ENCODE peak calls at places on chromosomes 6 and 20, in eight cellular contexts. U is adrenal gland, Y is fibroblast of villous mesenchyme, V is HCT116, N is fibroblast of pulmonary artery, G is DND-41, L is uterus, C is mammary epithelial cell. H is an unnamed sample.

GRCh38 chr20:31722388-31723281 is at the start of gene BCL2L1:
- DNase-seq in U (peak; percentile 90), Y (peak; percentile 90), V (peak; percentile 51), N (peak; percentile 87), G (peak; percentile 86), L (peak; percentile 80), C (peak; percentile 78), H (peak; percentile 91)

GRCh38 chr6:121897337-121897760 is 461.9 kb downstream of the GJA1 start:
- DNase-seq in U (no peak), Y (peak; percentile 25), V (no peak), N (peak; percentile 30), G (no peak), L (no peak), C (peak; percentile 79), H (peak; percentile 45)

GRCh38 chr20:57660510-57661199 is 40.4 kb upstream of the ZBP1 start:
- DNase-seq in U (peak; percentile 6), Y (no peak), V (no peak), N (no peak), G (no peak), L (peak; percentile 11), C (no peak), H (no peak)

GRCh38 chr6:158027590-158028285 is 46.1 kb downstream of the SYNJ2 start:
- DNase-seq in U (no peak), Y (no peak), V (no peak), N (peak; percentile 25), G (no peak), L (peak; percentile 56), C (no peak), H (no peak)

GRCh38 chr6:81777586-81778268 is 25.2 kb upstream of the TENT5A start:
- DNase-seq in U (no peak), Y (no peak), V (no peak), N (no peak), G (no peak), L (no peak), C (no peak), H (no peak)

GRCh38 chr6:106087548-106088325 is 1.6 kb downstream of the PRDM1 start:
- DNase-seq in U (no peak), Y (peak; percentile 80), V (no peak), N (peak; percentile 76), G (no peak), L (peak; percentile 55), C (peak; percentile 60), H (peak; percentile 88)

GRCh38 chr6:107594736-107595135 is 104.8 kb downstream of the SOBP start:
- DNase-seq in U (no peak), Y (no peak), V (no peak), N (no peak), G (no peak), L (no peak), C (no peak), H (peak; percentile 14)

GRCh38 chr6:43941174-43941573 is 171.2 kb downstream of the VEGFA start:
- DNase-seq in U (no peak), Y (no peak), V (no peak), N (no peak), G (peak; percentile 2), L (no peak), C (no peak), H (no peak)

GRCh38 chr20:60977896-60978295 is 274.2 kb upstream of the CDH4 start:
- DNase-seq in U (no peak), Y (no peak), V (no peak), N (no peak), G (no peak), L (no peak), C (no peak), H (no peak)

GRCh38 chr6:131602913-131603312 is 25.1 kb downstream of the MED23 start:
- DNase-seq in U (no peak), Y (peak; percentile 78), V (no peak), N (peak; percentile 78), G (no peak), L (no peak), C (peak; percentile 43), H (peak; percentile 62)

GRCh38 chr6:102815207-102815606 is 1421.7 kb downstream of the GRIK2 start:
- DNase-seq in U (no peak), Y (no peak), V (no peak), N (no peak), G (no peak), L (no peak), C (no peak), H (no peak)

GRCh38 chr6:111922454-111923297 is 49.4 kb upstream of the FYN start:
- DNase-seq in U (no peak), Y (peak; percentile 87), V (no peak), N (peak; percentile 52), G (peak; percentile 29), L (no peak), C (peak; percentile 44), H (peak; percentile 52)

GRCh38 chr6:12245763-12246720 is 44.1 kb upstream of the EDN1 start:
- DNase-seq in U (peak; percentile 34), Y (peak; percentile 50), V (no peak), N (no peak), G (no peak), L (no peak), C (peak; percentile 38), H (no peak)
- TF ChIP-seq CTCF in U (no peak), Y (no peak), V (no peak), N (no peak), G (no peak), L (no peak), C (no peak), H (no peak)

GRCh38 chr20:20437314-20437713 is 69.4 kb downstream of the INSM1 start:
- DNase-seq in U (no peak), Y (no peak), V (no peak), N (no peak), G (no peak), L (no peak), C (no peak), H (no peak)

GRCh38 chr20:20443509-20443908 is 75.6 kb downstream of the INSM1 start:
- DNase-seq in U (no peak), Y (no peak), V (no peak), N (no peak), G (no peak), L (no peak), C (no peak), H (no peak)

GRCh38 chr20:20441259-20441658 is 73.4 kb downstream of the INSM1 start:
- DNase-seq in U (no peak), Y (no peak), V (no peak), N (no peak), G (no peak), L (no peak), C (no peak), H (no peak)

GRCh38 chr20:20439602-20440001 is 71.7 kb downstream of the INSM1 start:
- DNase-seq in U (no peak), Y (no peak), V (no peak), N (no peak), G (no peak), L (no peak), C (no peak), H (no peak)

DNA sequence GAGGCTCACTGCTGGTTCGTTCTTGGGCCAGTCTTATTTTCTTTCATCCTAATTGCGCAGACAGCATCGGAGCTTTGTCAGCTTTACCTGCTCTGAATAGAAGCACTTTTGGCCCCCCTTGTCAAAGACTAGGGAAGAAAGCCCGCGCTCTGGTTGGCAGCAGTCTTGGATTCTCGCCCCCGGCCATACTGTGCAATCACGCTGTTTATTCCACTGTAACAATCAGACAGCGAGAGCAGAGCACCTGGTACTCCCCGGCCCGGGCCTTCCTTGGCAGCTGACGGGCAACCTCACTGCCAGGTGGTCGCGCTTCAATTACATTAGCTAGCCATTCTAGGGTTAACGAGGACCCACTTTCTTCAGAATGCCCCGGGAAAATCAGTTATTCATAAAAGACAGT is 72.6 kb downstream of the INSM1 start:
- DNase-seq in U (no peak), Y (no peak), V (no peak), N (no peak), G (no peak), L (no peak), C (no peak), H (no peak)
- H3K4me3 ChIP-seq in U (no peak overlapping the region), Y (no peak overlapping the region), V (no peak overlapping the region), N (no peak overlapping the region), G (no peak overlapping the region), L (no peak overlapping the region), C (no peak overlapping the region), H (no peak overlapping the region)

GRCh38 chr6:56549014-56549413 is 93.7 kb downstream of the DST start:
- DNase-seq in U (no peak), Y (peak; percentile 33), V (no peak), N (peak; percentile 36), G (no peak), L (no peak), C (no peak), H (peak; percentile 36)
- TF ChIP-seq CTCF in U (peak; percentile 43), Y (peak; percentile 34), V (no peak), N (peak; percentile 45), G (no peak), L (peak; percentile 67), C (no peak), H (peak; percentile 23)

GRCh38 chr6:99559056-99559455 is 9.4 kb downstream of the CCNC start:
- DNase-seq in U (no peak), Y (no peak), V (no peak), N (peak; percentile 13), G (no peak), L (no peak), C (no peak), H (peak; percentile 3)
- H3K4me3 ChIP-seq in U (no peak overlapping the region), Y (no peak overlapping the region), V (no peak overlapping the region), N (no peak overlapping the region), G (no peak overlapping the region), L (no peak overlapping the region), C (no peak overlapping the region), H (no peak overlapping the region)

DNA sequence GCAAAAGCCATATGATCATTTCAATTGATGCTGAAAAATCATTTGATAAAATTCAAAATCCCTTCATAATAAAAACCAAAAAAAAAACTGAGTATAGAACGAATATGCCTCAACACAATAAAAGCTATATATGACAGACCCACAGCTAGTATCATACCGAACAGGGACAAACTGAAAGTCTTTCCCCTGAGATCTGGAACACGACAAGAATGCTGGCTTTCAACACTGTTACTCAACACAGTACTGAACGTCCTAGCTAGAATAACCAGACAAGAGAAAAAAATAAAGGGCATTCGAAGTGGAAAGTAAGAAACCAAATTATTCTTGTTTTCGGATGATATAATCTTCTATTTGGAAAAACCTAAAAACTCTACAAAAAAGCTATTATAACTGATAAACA is 559.9 kb downstream of the EPM2A start:
- DNase-seq in U (no peak), Y (no peak), V (no peak), N (no peak), G (no peak), L (no peak), C (no peak), H (peak; percentile 12)
- TF ChIP-seq CTCF in U (no peak), Y (no peak), V (no peak), N (no peak), G (no peak), L (no peak), C (no peak), H (no peak)

DNA sequence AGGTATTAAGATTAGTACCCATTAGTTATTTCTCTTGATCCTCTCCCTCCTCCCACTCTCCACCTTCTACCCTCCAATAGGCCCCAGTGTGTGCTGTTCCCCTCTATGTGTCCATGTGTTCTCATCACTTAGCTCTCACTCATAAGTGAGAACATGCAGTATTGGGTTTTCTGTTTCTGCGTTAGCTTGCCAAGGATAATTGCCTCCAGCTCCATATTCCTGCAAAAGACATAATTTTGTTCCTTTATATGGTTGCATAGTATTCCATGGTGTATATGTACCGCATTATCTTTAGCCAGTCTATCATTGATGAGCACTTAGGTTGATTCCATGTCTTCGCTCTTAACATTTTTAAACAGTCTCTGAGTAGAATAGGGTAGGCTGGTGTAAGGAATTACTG is 882 bp upstream of the ANKEF1 start:
- DNase-seq in U (no peak), Y (no peak), V (no peak), N (no peak), G (no peak), L (no peak), C (no peak), H (no peak)
- H3K4me3 ChIP-seq in U (no peak overlapping the region), Y (no peak overlapping the region), V (no peak overlapping the region), N (no peak overlapping the region), G (no peak overlapping the region), L (no peak overlapping the region), C (no peak overlapping the region), H (no peak overlapping the region)